ENCODE peak calls at places on chromosomes 1 and 21, in four cellular contexts. W, F, O and M are unnamed samples.

GRCh38 chr1:18954270-18955071 is 2.0 kb downstream of the IFFO2 start:
- DNase-seq in F (no peak), W (no peak), O (no peak), M (no peak)

GRCh38 chr21:25934771-25935224 is 200.0 kb downstream of the GABPA start:
- DNase-seq in F (no peak), O (peak; percentile 44), W (no peak), M (peak; percentile 99)

GRCh38 chr21:32604484-32604883 is 7.7 kb downstream of the CFAP298 start:
- DNase-seq in W (no peak), O (no peak), F (no peak), M (no peak)

GRCh38 chr1:8495928-8496401 is 178.1 kb downstream of the SLC45A1 start:
- DNase-seq in W (peak; percentile 51), O (no peak), F (no peak), M (peak; percentile 19)

GRCh38 chr1:60571811-60572210 is 498.2 kb upstream of the C1orf87 start:
- DNase-seq in W (no peak), O (no peak), F (no peak), M (no peak)

GRCh38 chr1:85550784-85551516 is 29.6 kb upstream of the CCN1 start:
- DNase-seq in W (no peak), O (no peak), F (no peak), M (peak; percentile 86)

GRCh38 chr1:71668059-71668458 is 587.2 kb upstream of the ZRANB2 start:
- DNase-seq in O (no peak), W (no peak), F (no peak), M (peak; percentile 44)

GRCh38 chr1:86779308-86780191 is 75.2 kb downstream of the SH3GLB1 start:
- DNase-seq in O (no peak), W (peak; percentile 64), F (no peak), M (peak; percentile 92)

GRCh38 chr1:53644909-53645689 is 93.9 kb downstream of the GLIS1 start:
- DNase-seq in O (no peak), F (no peak), W (no peak), M (peak; percentile 23)

GRCh38 chr1:63662846-63663245 is 69.6 kb downstream of the PGM1 start:
- DNase-seq in W (no peak), O (no peak), F (no peak), M (peak; percentile 64)

GRCh38 chr1:230247921-230248778 is 178.0 kb downstream of the PGBD5 start:
- DNase-seq in W (no peak), O (no peak), F (no peak), M (no peak)

GRCh38 chr1:81703736-81704463 is 96.8 kb upstream of the ADGRL2 start:
- DNase-seq in O (no peak), W (no peak), F (no peak), M (peak; percentile 78)

GRCh38 chr1:178529364-178530036 is 16.6 kb downstream of the TEX35 start:
- DNase-seq in W (no peak), F (no peak), O (peak; percentile 61), M (no peak)

GRCh38 chr1:46401964-46402626 is 8.0 kb downstream of the FAAH start:
- DNase-seq in F (no peak), W (peak; percentile 62), O (peak; percentile 40), M (peak; percentile 95)

GRCh38 chr1:201505505-201505893 is 1.4 kb downstream of the CSRP1 start:
- DNase-seq in F (no peak), O (no peak), W (no peak), M (peak; percentile 76)

GRCh38 chr1:119910617-119911016 is 14.3 kb upstream of the ADAM30 start:
- DNase-seq in W (no peak), O (no peak), F (no peak), M (no peak)

GRCh38 chr1:154749078-154749760 is 120.9 kb downstream of the KCNN3 start:
- DNase-seq in F (peak; percentile 28), W (peak; percentile 38), O (no peak), M (peak; percentile 23)

GRCh38 chr1:225977937-225978748 is 21.0 kb downstream of the SDE2 start:
- DNase-seq in O (no peak), F (peak; percentile 45), W (no peak), M (no peak)

GRCh38 chr1:14128096-14128495 is 428.1 kb downstream of the PRDM2 start:
- DNase-seq in O (no peak), F (no peak), W (no peak), M (no peak)

GRCh38 chr1:156126043-156126700 is 11.7 kb downstream of the LMNA start:
- DNase-seq in O (peak; percentile 40), F (no peak), W (peak; percentile 88), M (peak; percentile 96)

GRCh38 chr1:226233293-226233692 is 9.8 kb downstream of the MIXL1 start:
- DNase-seq in F (no peak), O (no peak), W (no peak), M (no peak)

GRCh38 chr1:225481738-225482137 is 53.9 kb upstream of the LBR start:
- DNase-seq in F (no peak), W (no peak), O (no peak), M (no peak)

GRCh38 chr1:9685833-9686232 is 34.3 kb downstream of the PIK3CD start:
- DNase-seq in O (no peak), W (no peak), F (no peak), M (no peak)

GRCh38 chr1:224733021-224733911 is 117.1 kb downstream of the CNIH3 start:
- DNase-seq in W (peak; percentile 4), O (peak; percentile 9), F (peak; percentile 89), M (peak; percentile 25)

GRCh38 chr1:173702736-173703135 is 12.0 kb upstream of the KLHL20 start:
- DNase-seq in O (no peak), W (no peak), F (no peak), M (no peak)

GRCh38 chr21:15015622-15016471 is 49.0 kb downstream of the NRIP1 start:
- DNase-seq in O (no peak), W (no peak), F (no peak), M (peak; percentile 91)

GRCh38 chr1:31152181-31152768 is 86.8 kb upstream of the PUM1 start:
- DNase-seq in O (peak; percentile 39), F (no peak), W (peak; percentile 48), M (peak; percentile 87)

GRCh38 chr1:221327954-221328353 is 413.9 kb downstream of the DUSP10 start:
- DNase-seq in O (no peak), F (no peak), W (no peak), M (no peak)

GRCh38 chr1:230230948-230231738 is 164.1 kb downstream of the GALNT2 start:
- DNase-seq in F (no peak), W (peak; percentile 19), O (no peak), M (no peak)

GRCh38 chr21:33230518-33231324 is 983 bp downstream of the IFNAR2 start:
- DNase-seq in W (peak; percentile 71), O (peak; percentile 37), F (no peak), M (peak; percentile 75)

GRCh38 chr1:171258429-171258828 is 10.1 kb downstream of the FMO1 start:
- DNase-seq in O (no peak), W (no peak), F (no peak), M (no peak)

GRCh38 chr1:196651637-196652215 is at the start of gene CFH:
- DNase-seq in O (no peak), W (peak; percentile 70), F (no peak), M (peak; percentile 91)

GRCh38 chr1:23977854-23978191 is 2.3 kb downstream of the SRSF10 start:
- DNase-seq in F (no peak), W (peak; percentile 56), O (no peak), M (no peak)

GRCh38 chr1:118185083-118185899 is at the start of gene SPAG17:
- DNase-seq in F (no peak), O (no peak), W (peak; percentile 93), M (peak; percentile 21)

GRCh38 chr21:35150562-35151226 is 101.6 kb upstream of the RUNX1 start:
- DNase-seq in F (no peak), W (no peak), O (no peak), M (peak; percentile 73)

GRCh38 chr1:248918126-248918525 is 12.1 kb downstream of the PGBD2 start:
- DNase-seq in F (no peak), O (no peak), W (no peak), M (no peak)

GRCh38 chr1:103496014-103496635 is 29.4 kb upstream of the RNPC3 start:
- DNase-seq in F (no peak), W (no peak), O (no peak), M (peak; percentile 62)

GRCh38 chr21:33703750-33704606 is 61.7 kb downstream of the ITSN1 start:
- DNase-seq in O (no peak), F (no peak), W (peak; percentile 14), M (peak; percentile 11)

GRCh38 chr1:228400692-228401454 is 5.8 kb downstream of the TRIM11 start:
- DNase-seq in W (no peak), F (no peak), O (no peak), M (no peak)
- TF ChIP-seq RFX5 in W (no peak), F (no peak), O (no peak), M (no peak)

GRCh38 chr1:167747988-167748387 is 26.2 kb downstream of the MPZL1 start:
- DNase-seq in O (no peak), W (no peak), F (no peak), M (peak; percentile 58)

GRCh38 chr1:167750641-167751040 is 28.9 kb downstream of the MPZL1 start:
- DNase-seq in W (no peak), F (no peak), O (no peak), M (no peak)

GRCh38 chr1:167746988-167747655 is 25.3 kb downstream of the MPZL1 start:
- DNase-seq in F (no peak), W (no peak), O (no peak), M (no peak)

GRCh38 chr1:167749741-167750140 is 28.0 kb downstream of the MPZL1 start:
- DNase-seq in F (no peak), O (peak; percentile 30), W (no peak), M (no peak)

GRCh38 chr1:167748901-167749300 is 27.1 kb downstream of the MPZL1 start:
- DNase-seq in F (no peak), O (no peak), W (no peak), M (peak; percentile 46)
- TF ChIP-seq CEBPB in F (no peak), O (no peak), W (no peak), M (no peak)

DNA sequence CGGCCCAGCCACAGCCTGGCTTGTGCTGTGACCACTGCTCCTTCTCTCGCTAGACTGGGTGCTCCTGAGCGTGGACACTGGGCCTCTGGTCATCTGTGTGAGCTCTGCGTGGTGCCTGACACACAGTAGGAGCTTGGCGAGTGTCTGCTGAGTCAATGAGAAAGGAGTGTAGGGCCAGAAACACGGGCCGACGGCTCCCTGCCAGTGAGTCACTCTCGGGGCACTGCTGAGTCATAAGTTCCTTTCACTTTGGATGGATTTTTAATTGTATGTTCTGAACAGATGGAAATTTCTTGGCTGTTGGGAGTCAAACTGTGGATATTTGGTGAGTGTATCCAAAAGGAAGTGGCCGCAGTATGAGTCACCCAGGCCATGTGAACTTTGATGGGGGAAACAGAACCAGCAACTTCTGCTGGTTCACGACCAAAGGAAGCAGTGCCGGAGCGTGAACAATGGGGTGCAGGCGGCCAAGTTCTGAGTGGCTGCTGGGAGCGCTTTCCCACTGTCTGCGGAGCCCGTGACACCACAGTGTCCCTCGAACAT is 41.0 kb upstream of the COL18A1 start:
- DNase-seq in W (peak; percentile 78), F (peak; percentile 8), O (peak; percentile 82), M (peak; percentile 99)
- TF ChIP-seq MXI1 in W (no peak), F (no peak), O (no peak), M (no peak)

GRCh38 chr21:36709868-36710728 is 11.2 kb downstream of the SIM2 start:
- DNase-seq in O (no peak), F (no peak), W (no peak), M (no peak)
- TF ChIP-seq RFX5 in O (no peak), F (no peak), W (no peak), M (no peak)